ENCODE peak calls at places on chromosomes 13 and 19, in six cellular contexts. U is CD8-positive, alpha-beta memory T cell; M is smooth muscle cell of the brain vasculature; J is activated effector memory CD4-positive, alpha-beta T cell treated with Interleukin-2 at 50 U/mL for 16 hours; S is activated T-cell treated with anti-CD3 and anti-CD28 coated beads, Interleukin-2, amount 50 U/mL, for 24 hours; P is HS-5. O is an unnamed sample.
A peak's percentile ranks its signal among the peaks of the same experiment; 100 is the strongest.

GRCh38 chr19:2550431-2551171 is 74.7 kb downstream of the GADD45B start:
- DNase-seq in M (no peak), U (no peak), J (no peak), P (no peak), S (no peak), O (no peak)

GRCh38 chr13:85969331-85969730 is 170.1 kb upstream of the SLITRK6 start:
- DNase-seq in S (no peak), P (no peak), J (no peak), M (no peak), U (no peak), O (no peak)

GRCh38 chr19:3336680-3337523 is 29.5 kb upstream of the NFIC start:
- DNase-seq in M (no peak), U (no peak), S (no peak), J (no peak), P (no peak), O (no peak)

GRCh38 chr19:30374791-30375650 is 2.8 kb downstream of the ZNF536 start:
- DNase-seq in M (no peak), J (no peak), S (no peak), U (no peak), P (no peak), O (no peak)

GRCh38 chr13:98466634-98467236 is 110.2 kb downstream of the STK24 start:
- DNase-seq in J (no peak), P (no peak), S (peak; percentile 67), U (no peak), M (no peak), O (no peak)

GRCh38 chr13:35630551-35631275 is 154.2 kb upstream of the MAB21L1 start:
- DNase-seq in M (peak; percentile 20), P (no peak), S (no peak), J (no peak), U (no peak), O (no peak)

GRCh38 chr19:35353635-35354034 is 4.6 kb upstream of the FFAR3 start:
- DNase-seq in P (no peak), S (no peak), U (no peak), J (no peak), M (no peak), O (no peak)

GRCh38 chr19:15253076-15253475 is 20.8 kb upstream of the EPHX3 start:
- DNase-seq in J (no peak), S (no peak), M (no peak), U (no peak), P (no peak), O (no peak)

GRCh38 chr19:29962777-29963176 is 20.7 kb downstream of the URI1 start:
- DNase-seq in J (no peak), M (no peak), P (no peak), S (no peak), U (no peak), O (no peak)

GRCh38 chr13:63651394-63651793 is 2235.7 kb upstream of the PCDH20 start:
- DNase-seq in J (no peak), M (no peak), U (no peak), S (no peak), P (no peak), O (no peak)

GRCh38 chr13:45299194-45299593 is 41.8 kb downstream of the TPT1 start:
- DNase-seq in U (no peak), S (no peak), J (no peak), M (no peak), P (no peak), O (no peak)

GRCh38 chr19:40257096-40257517 is 28.0 kb downstream of the AKT2 start:
- DNase-seq in M (no peak), S (no peak), U (no peak), P (no peak), J (no peak), O (no peak)

GRCh38 chr19:5250127-5250659 is 90.4 kb downstream of the PTPRS start:
- DNase-seq in J (no peak), U (no peak), S (no peak), M (no peak), P (no peak), O (no peak)

GRCh38 chr13:48431987-48432615 is 19.2 kb upstream of the LPAR6 start:
- DNase-seq in P (no peak), U (no peak), J (no peak), S (no peak), M (no peak), O (no peak)

GRCh38 chr13:103282571-103283450 is 216.6 kb upstream of the SLC10A2 start:
- DNase-seq in P (peak; percentile 24), U (no peak), S (no peak), M (peak; percentile 15), J (no peak), O (no peak)

GRCh38 chr19:535017-535835 is 3.7 kb downstream of the CDC34 start:
- DNase-seq in U (no peak), S (no peak), P (no peak), J (no peak), M (no peak), O (no peak)

GRCh38 chr13:101231751-101232428 is 184.4 kb downstream of the NALCN start:
- DNase-seq in M (no peak), J (no peak), U (no peak), P (no peak), S (no peak), O (no peak)

GRCh38 chr19:38247734-38248268 is 8.4 kb downstream of the PPP1R14A start:
- DNase-seq in J (no peak), U (no peak), P (no peak), S (no peak), M (no peak), O (no peak)

GRCh38 chr13:111395511-111396393 is 75.3 kb downstream of the TEX29 start:
- DNase-seq in U (no peak), J (no peak), P (no peak), M (no peak), S (peak; percentile 8), O (no peak)

GRCh38 chr13:96779691-96780090 is 214.6 kb downstream of the OXGR1 start:
- DNase-seq in P (no peak), S (no peak), J (no peak), M (no peak), U (no peak), O (no peak)

GRCh38 chr19:480016-480855 is 16.1 kb upstream of the MADCAM1 start:
- DNase-seq in U (no peak), S (peak; percentile 62), M (no peak), J (no peak), P (no peak), O (peak; percentile 33)

GRCh38 chr19:6073858-6074708 is 36.2 kb downstream of the RFX2 start:
- DNase-seq in P (no peak), S (no peak), J (no peak), M (no peak), U (no peak), O (no peak)

GRCh38 chr19:38710416-38710702 is 33.9 kb downstream of the CAPN12 start:
- DNase-seq in M (no peak), U (no peak), P (no peak), J (no peak), S (no peak), O (no peak)

GRCh38 chr13:102825400-102825799 is 20.4 kb upstream of the ERCC5 start:
- DNase-seq in P (no peak), J (no peak), U (no peak), S (no peak), M (no peak), O (no peak)

GRCh38 chr13:64423467-64423866 is 2806.7 kb downstream of the PCDH9 start:
- DNase-seq in U (no peak), M (no peak), P (no peak), S (no peak), J (no peak), O (no peak)

GRCh38 chr19:47581605-47582319 is 8.8 kb upstream of the ZNF541 start:
- DNase-seq in U (no peak), S (no peak), J (no peak), M (no peak), P (no peak), O (no peak)

GRCh38 chr19:31280266-31281006 is 68.8 kb downstream of the TSHZ3 start:
- DNase-seq in J (no peak), P (no peak), M (no peak), S (no peak), U (no peak), O (no peak)

O was measured in CD4-positive, alpha-beta memory T cell.